ENCODE peak calls at places on chromosomes 6 and 20, in ten cellular contexts. C is body of pancreas, U is A549, B is GM23338, D is mesendoderm, V is fibroblast of mammary gland, F is DND-41, L is prostate gland, Q is bronchial epithelial cell, P is left ventricle myocardium inferior. T is an unnamed sample.

GRCh38 chr6:143600821-143601220 is 76.9 kb upstream of the PHACTR2 start:
- DNase-seq in C (no peak), U (no peak), B (no peak), D (no peak), V (no peak), F (no peak), L (no peak), Q (no peak), P (no peak), T (no peak)

GRCh38 chr6:70520575-70520974 is 46.2 kb upstream of the SDHAF4 start:
- DNase-seq in C (no peak), U (peak; percentile 3), B (no peak), D (peak; percentile 16), V (peak; percentile 30), F (peak; percentile 8), L (no peak), Q (peak; percentile 10), P (no peak), T (peak; percentile 28)

GRCh38 chr6:21666200-21666671 is 72.7 kb downstream of the SOX4 start:
- DNase-seq in C (peak; percentile 14), U (no peak), B (peak; percentile 91), D (peak; percentile 88), V (no peak), F (peak; percentile 64), L (no peak), Q (no peak), P (peak; percentile 20), T (no peak)

GRCh38 chr20:47663354-47664067 is 121.8 kb downstream of the SULF2 start:
- DNase-seq in C (peak; percentile 78), U (peak; percentile 80), B (peak; percentile 88), D (peak; percentile 90), V (peak; percentile 68), F (peak; percentile 83), L (peak; percentile 60), Q (peak; percentile 61), P (peak; percentile 71), T (peak; percentile 62)

GRCh38 chr6:14134211-14134910 is 16.8 kb downstream of the CD83 start:
- DNase-seq in C (no peak), U (no peak), B (no peak), D (no peak), V (no peak), F (no peak), L (no peak), Q (no peak), P (no peak), T (no peak)

GRCh38 chr6:8619853-8620252 is 184.5 kb upstream of the SLC35B3 start:
- DNase-seq in C (no peak), U (no peak), B (no peak), D (no peak), V (no peak), F (no peak), L (no peak), Q (no peak), P (no peak), T (no peak)

GRCh38 chr20:53735536-53736050 is 142.0 kb upstream of the ZNF217 start:
- DNase-seq in C (no peak), U (peak; percentile 76), B (peak; percentile 25), D (no peak), V (peak; percentile 85), F (no peak), L (no peak), Q (peak; percentile 97), P (no peak), T (no peak)

GRCh38 chr6:90663873-90664272 is 77.0 kb upstream of the MAP3K7 start:
- DNase-seq in C (no peak), U (peak; percentile 2), B (peak; percentile 30), D (peak; percentile 78), V (no peak), F (no peak), L (no peak), Q (peak; percentile 25), P (no peak), T (no peak)

GRCh38 chr6:129621252-129621651 is 88.7 kb downstream of the ARHGAP18 start:
- DNase-seq in C (peak; percentile 41), U (peak; percentile 28), B (no peak), D (peak; percentile 67), V (peak; percentile 41), F (peak; percentile 32), L (no peak), Q (no peak), P (no peak), T (peak; percentile 17)

GRCh38 chr20:45343867-45344721 is 4.1 kb downstream of the SDC4 start:
- DNase-seq in C (peak; percentile 81), U (peak; percentile 69), B (no peak), D (peak; percentile 87), V (peak; percentile 94), F (no peak), L (peak; percentile 67), Q (peak; percentile 94), P (no peak), T (no peak)

GRCh38 chr6:40393641-40394040 is 193.5 kb downstream of the LRFN2 start:
- DNase-seq in C (no peak), U (no peak), B (no peak), D (no peak), V (no peak), F (no peak), L (no peak), Q (peak; percentile 64), P (no peak), T (no peak)

GRCh38 chr6:30615958-30616810 is 859 bp downstream of the PPP1R10 start:
- DNase-seq in C (no peak), U (peak; percentile 60), B (peak; percentile 63), D (peak; percentile 81), V (peak; percentile 40), F (peak; percentile 44), L (no peak), Q (no peak), P (no peak), T (peak; percentile 66)

GRCh38 chr6:39765508-39766065 is 26.6 kb upstream of the DAAM2 start:
- DNase-seq in C (no peak), U (no peak), B (no peak), D (no peak), V (no peak), F (no peak), L (no peak), Q (no peak), P (no peak), T (no peak)

GRCh38 chr6:7727951-7728854 is 2.3 kb downstream of the BMP6 start:
- DNase-seq in C (no peak), U (peak; percentile 45), B (peak; percentile 76), D (peak; percentile 65), V (no peak), F (no peak), L (no peak), Q (no peak), P (peak; percentile 26), T (no peak)

GRCh38 chr6:119979862-119980261 is 630.3 kb upstream of the MAN1A1 start:
- DNase-seq in C (no peak), U (peak; percentile 1), B (peak; percentile 69), D (peak; percentile 46), V (peak; percentile 41), F (no peak), L (no peak), Q (peak; percentile 48), P (no peak), T (no peak)

GRCh38 chr6:55669133-55669532 is 90.1 kb upstream of the HMGCLL1 start:
- DNase-seq in C (no peak), U (no peak), B (no peak), D (no peak), V (no peak), F (no peak), L (no peak), Q (no peak), P (no peak), T (no peak)

DNA sequence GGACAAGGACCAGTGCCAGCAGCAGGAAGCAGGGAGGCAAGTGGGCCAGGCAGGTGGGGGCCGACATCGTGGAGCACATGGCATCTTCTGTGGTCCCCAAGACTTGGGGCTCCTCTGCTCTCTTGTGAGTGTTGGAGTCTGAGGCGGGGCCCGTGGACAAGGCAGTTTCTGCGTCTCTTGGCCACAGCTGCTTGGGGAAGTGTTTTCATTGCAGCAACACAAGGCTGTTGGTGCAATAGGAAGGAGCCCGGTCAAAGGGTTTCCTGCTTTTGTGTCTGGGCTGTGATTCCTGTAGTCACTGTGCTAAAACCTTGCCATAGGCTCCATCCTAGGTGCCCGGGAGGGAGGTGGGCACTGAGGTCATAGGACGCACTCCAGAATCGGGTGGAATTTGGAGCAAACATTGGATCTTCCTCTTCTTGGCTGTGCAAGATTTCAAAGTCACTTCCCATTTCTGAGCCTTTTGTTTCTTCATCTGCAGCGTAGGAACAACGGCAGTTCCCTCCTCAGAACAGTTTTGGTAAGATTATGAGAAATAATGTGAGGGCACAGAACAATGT is at the start of gene SIRPB2:
- DNase-seq in C (no peak), U (no peak), B (no peak), D (no peak), V (no peak), F (no peak), L (no peak), Q (no peak), P (peak; percentile 45), T (no peak)
- H3K4me3 ChIP-seq in C (no peak within 1 kb of the TSS), U (no peak within 1 kb of the TSS), B (no peak within 1 kb of the TSS), D (no peak within 1 kb of the TSS), V (no peak within 1 kb of the TSS), F (no peak within 1 kb of the TSS), L (no peak within 1 kb of the TSS), Q (no peak within 1 kb of the TSS), P (peak within 1 kb of the TSS; percentile 41), T (no peak within 1 kb of the TSS)

GRCh38 chr6:122749451-122750050 is 30.0 kb upstream of the FABP7 start:
- DNase-seq in C (no peak), U (no peak), B (no peak), D (no peak), V (no peak), F (no peak), L (no peak), Q (no peak), P (no peak), T (no peak)
- H3K4me3 ChIP-seq in C (no peak overlapping the region), U (no peak overlapping the region), B (no peak overlapping the region), D (no peak overlapping the region), V (no peak overlapping the region), F (no peak overlapping the region), L (no peak overlapping the region), Q (no peak overlapping the region), P (no peak overlapping the region), T (no peak overlapping the region)

DNA sequence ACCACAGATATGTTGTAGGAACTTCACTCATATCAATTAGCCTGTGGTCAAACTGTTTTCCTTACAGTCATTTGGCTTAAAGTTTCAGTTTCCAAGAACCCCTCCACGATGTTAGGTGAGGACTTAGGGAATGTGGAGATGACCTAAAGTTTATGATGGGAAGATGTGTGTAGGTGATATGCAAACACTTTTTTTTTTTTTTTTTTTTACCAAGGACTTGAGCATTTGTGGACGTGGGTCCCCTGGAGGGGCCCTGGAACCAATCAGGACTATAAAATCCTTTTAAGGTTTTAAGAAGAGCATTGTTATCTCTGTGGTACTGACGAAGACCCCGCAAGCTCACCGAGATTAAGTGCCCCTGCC is 478 bp upstream of the MTHFD1L start:
- DNase-seq in C (no peak), U (no peak), B (no peak), D (no peak), V (no peak), F (no peak), L (no peak), Q (no peak), P (no peak), T (no peak)
- H3K4me3 ChIP-seq in C (peak overlapping the region; percentile 13), U (peak overlapping the region; percentile 87), B (peak overlapping the region; percentile 74), D (peak overlapping the region; percentile 56), V (peak overlapping the region; percentile 77), F (peak overlapping the region; percentile 83), L (peak overlapping the region; percentile 42), Q (peak overlapping the region; percentile 82), P (peak overlapping the region; percentile 90), T (peak overlapping the region; percentile 65)

DNA sequence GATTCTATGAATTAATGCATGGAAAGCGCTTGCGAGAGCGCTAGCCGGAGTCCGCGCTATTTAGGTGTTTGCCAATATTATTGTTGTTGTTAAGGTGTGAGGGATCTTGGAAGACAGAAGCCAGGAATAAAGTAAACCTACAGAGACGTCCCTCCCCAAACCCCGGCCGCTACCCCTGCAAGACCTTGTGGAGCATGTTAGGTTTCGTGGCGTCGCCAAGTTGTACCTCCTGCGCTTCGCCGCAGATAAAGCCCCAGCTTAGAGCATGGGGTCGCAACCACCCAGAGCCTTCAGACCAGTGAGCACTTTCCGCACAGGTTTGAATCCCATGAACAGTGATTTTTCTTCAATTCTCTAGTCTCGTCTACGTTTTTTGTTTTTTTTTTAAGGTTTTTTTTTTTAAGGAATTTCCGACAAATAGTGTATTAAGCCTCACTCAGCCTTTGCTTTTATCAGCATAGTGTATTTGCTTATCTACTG is 16.9 kb upstream of the ZSCAN9 start:
- DNase-seq in C (no peak), U (no peak), B (peak; percentile 66), D (peak; percentile 65), V (no peak), F (no peak), L (no peak), Q (no peak), P (no peak), T (no peak)
- H3K4me3 ChIP-seq in C (no peak overlapping the region), U (peak overlapping the region; percentile 49), B (peak overlapping the region; percentile 67), D (peak overlapping the region; percentile 53), V (peak overlapping the region; percentile 29), F (no peak overlapping the region), L (no peak overlapping the region), Q (peak overlapping the region; percentile 40), P (peak overlapping the region; percentile 54), T (no peak overlapping the region)